ENCODE peak calls at places on chromosomes 2 and 18, in five cellular contexts. One of them, this sample, is unnamed. For H3K4me1, the result is how much of the 10 kb centered on the place peaks cover.

GRCh38 chr2:239149501-239149900 is 251.3 kb downstream of the HDAC4 start:
- DNase-seq in GM23248: no peak
- DNase-seq in left ventricle myocardium inferior: peak
- DNase-seq in OCI-LY7: no peak
- DNase-seq in uterus: peak
- DNase-seq in this sample: no peak

GRCh38 chr2:16395601-16396000 is 270.0 kb downstream of the CYRIA start:
- DNase-seq in GM23248: no peak
- DNase-seq in left ventricle myocardium inferior: no peak
- DNase-seq in OCI-LY7: no peak
- DNase-seq in uterus: no peak
- DNase-seq in this sample: no peak

GRCh38 chr2:41899189-41899588 is 148.6 kb upstream of the PKDCC start:
- DNase-seq in GM23248: peak
- DNase-seq in left ventricle myocardium inferior: no peak
- DNase-seq in OCI-LY7: no peak
- DNase-seq in uterus: no peak
- DNase-seq in this sample: no peak

GRCh38 chr2:134919360-134920210 is 963 bp downstream of the CCNT2 start:
- DNase-seq in GM23248: peak
- DNase-seq in left ventricle myocardium inferior: peak
- DNase-seq in OCI-LY7: peak
- DNase-seq in uterus: no peak
- DNase-seq in this sample: peak

GRCh38 chr2:120441744-120442471 is 96.0 kb downstream of the INHBB start:
- DNase-seq in GM23248: peak
- DNase-seq in left ventricle myocardium inferior: peak
- DNase-seq in OCI-LY7: no peak
- DNase-seq in uterus: no peak
- DNase-seq in this sample: no peak

GRCh38 chr2:217899231-217900009 is 103.4 kb downstream of the TNS1 start:
- DNase-seq in GM23248: peak
- DNase-seq in left ventricle myocardium inferior: peak
- DNase-seq in OCI-LY7: peak
- DNase-seq in uterus: peak
- DNase-seq in this sample: no peak

GRCh38 chr2:105344704-105345345 is 7.5 kb downstream of the C2orf49 start:
- DNase-seq in GM23248: peak
- DNase-seq in left ventricle myocardium inferior: no peak
- DNase-seq in OCI-LY7: peak
- DNase-seq in uterus: no peak
- DNase-seq in this sample: no peak

GRCh38 chr2:38073211-38074005 is 2.5 kb downstream of the CYP1B1 start:
- DNase-seq in GM23248: no peak
- DNase-seq in left ventricle myocardium inferior: no peak
- DNase-seq in OCI-LY7: no peak
- DNase-seq in uterus: peak
- DNase-seq in this sample: no peak

GRCh38 chr2:128287780-128288735 is 30.6 kb downstream of the HS6ST1 start:
- DNase-seq in GM23248: no peak
- DNase-seq in left ventricle myocardium inferior: peak
- DNase-seq in OCI-LY7: no peak
- DNase-seq in uterus: no peak
- DNase-seq in this sample: no peak

GRCh38 chr2:11406492-11407381 is 59.2 kb downstream of the E2F6 start:
- DNase-seq in GM23248: peak
- DNase-seq in left ventricle myocardium inferior: no peak
- DNase-seq in OCI-LY7: no peak
- DNase-seq in uterus: peak
- DNase-seq in this sample: peak

GRCh38 chr2:44349506-44349905 is 11.8 kb downstream of the PREPL start:
- DNase-seq in GM23248: no peak
- DNase-seq in left ventricle myocardium inferior: no peak
- DNase-seq in OCI-LY7: no peak
- DNase-seq in uterus: no peak
- DNase-seq in this sample: no peak

GRCh38 chr2:149205143-149205542 is 125.2 kb upstream of the LYPD6 start:
- DNase-seq in GM23248: no peak
- DNase-seq in left ventricle myocardium inferior: no peak
- DNase-seq in OCI-LY7: no peak
- DNase-seq in uterus: no peak
- DNase-seq in this sample: no peak

GRCh38 chr2:129160879-129161278 is 818.6 kb upstream of the RAB6C start:
- DNase-seq in GM23248: no peak
- DNase-seq in left ventricle myocardium inferior: no peak
- DNase-seq in OCI-LY7: no peak
- DNase-seq in uterus: no peak
- DNase-seq in this sample: no peak

GRCh38 chr18:42068030-42068429 is 113.0 kb downstream of the PIK3C3 start:
- DNase-seq in GM23248: no peak
- DNase-seq in left ventricle myocardium inferior: no peak
- DNase-seq in OCI-LY7: no peak
- DNase-seq in uterus: no peak
- DNase-seq in this sample: no peak

GRCh38 chr2:176582990-176583481 is 313.8 kb downstream of the MTX2 start:
- DNase-seq in GM23248: peak
- DNase-seq in left ventricle myocardium inferior: no peak
- DNase-seq in OCI-LY7: no peak
- DNase-seq in uterus: peak
- DNase-seq in this sample: no peak

GRCh38 chr2:111709321-111709720 is 174.7 kb downstream of the ANAPC1 start:
- DNase-seq in GM23248: no peak
- DNase-seq in left ventricle myocardium inferior: no peak
- DNase-seq in OCI-LY7: no peak
- DNase-seq in uterus: no peak
- DNase-seq in this sample: no peak

GRCh38 chr2:10245661-10246060 is 57.0 kb upstream of the HPCAL1 start:
- DNase-seq in GM23248: no peak
- DNase-seq in left ventricle myocardium inferior: peak
- DNase-seq in OCI-LY7: no peak
- DNase-seq in uterus: no peak
- DNase-seq in this sample: no peak

GRCh38 chr2:235230809-235231601 is 262.8 kb upstream of the AGAP1 start:
- DNase-seq in GM23248: peak
- DNase-seq in left ventricle myocardium inferior: no peak
- DNase-seq in OCI-LY7: no peak
- DNase-seq in uterus: no peak
- DNase-seq in this sample: no peak

GRCh38 chr2:211846714-211847113 is 691.9 kb downstream of the ERBB4 start:
- DNase-seq in GM23248: no peak
- DNase-seq in left ventricle myocardium inferior: no peak
- DNase-seq in OCI-LY7: no peak
- DNase-seq in uterus: no peak
- DNase-seq in this sample: peak

GRCh38 chr18:77071061-77071460 is 61.5 kb downstream of the MBP start:
- DNase-seq in GM23248: no peak
- DNase-seq in left ventricle myocardium inferior: no peak
- DNase-seq in OCI-LY7: no peak
- DNase-seq in uterus: no peak
- DNase-seq in this sample: no peak

GRCh38 chr18:77069482-77069881 is 63.1 kb downstream of the MBP start:
- DNase-seq in GM23248: no peak
- DNase-seq in left ventricle myocardium inferior: no peak
- DNase-seq in OCI-LY7: no peak
- DNase-seq in uterus: no peak
- DNase-seq in this sample: no peak

GRCh38 chr18:77070627-77071026 is 62.0 kb downstream of the MBP start:
- DNase-seq in GM23248: no peak
- DNase-seq in left ventricle myocardium inferior: no peak
- DNase-seq in OCI-LY7: no peak
- DNase-seq in uterus: no peak
- DNase-seq in this sample: no peak

GRCh38 chr18:77068890-77069312 is 63.7 kb downstream of the MBP start:
- DNase-seq in GM23248: no peak
- DNase-seq in left ventricle myocardium inferior: no peak
- DNase-seq in OCI-LY7: no peak
- DNase-seq in uterus: no peak
- DNase-seq in this sample: no peak

GRCh38 chr18:77069931-77070330 is 62.7 kb downstream of the MBP start:
- DNase-seq in GM23248: no peak
- DNase-seq in left ventricle myocardium inferior: no peak
- DNase-seq in OCI-LY7: no peak
- DNase-seq in uterus: no peak
- DNase-seq in this sample: no peak
- H3K4me1 ChIP-seq in GM23248: half or more
- H3K4me1 ChIP-seq in left ventricle myocardium inferior: half or more
- H3K4me1 ChIP-seq in OCI-LY7: under half
- H3K4me1 ChIP-seq in uterus: under half
- H3K4me1 ChIP-seq in this sample: under half

DNA sequence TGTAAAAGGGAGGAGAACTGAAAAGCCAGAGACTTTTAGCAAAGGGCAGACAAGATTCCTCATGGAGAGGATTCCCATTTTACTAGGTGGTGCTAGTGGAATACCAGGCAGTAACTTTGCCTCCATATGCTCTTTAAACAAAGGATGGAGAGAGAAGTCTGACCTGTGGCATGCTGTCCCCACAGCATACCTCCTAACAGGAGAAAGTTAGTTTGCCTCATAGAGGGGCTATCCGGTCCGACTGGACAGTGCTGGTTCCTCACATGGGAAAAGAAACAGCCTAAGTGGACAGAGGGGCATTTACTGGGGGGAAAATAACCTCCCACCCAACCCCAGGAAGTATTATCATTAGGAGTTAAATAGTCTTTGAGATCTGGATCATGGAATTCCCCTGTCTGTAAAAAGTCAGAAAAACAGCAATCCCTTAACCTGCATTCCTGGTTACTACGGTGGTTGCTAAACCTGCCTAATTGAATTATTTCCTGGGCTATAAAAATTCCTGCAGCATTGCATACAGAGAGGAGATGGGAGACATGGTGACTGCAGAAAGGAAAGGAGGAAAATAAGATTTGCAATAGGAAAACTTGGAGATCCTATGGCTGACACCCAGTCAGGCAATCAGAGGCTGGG is 31.5 kb upstream of the GMCL1 start:
- DNase-seq in GM23248: peak
- DNase-seq in left ventricle myocardium inferior: no peak
- DNase-seq in OCI-LY7: no peak
- DNase-seq in uterus: no peak
- DNase-seq in this sample: no peak
- H3K4me1 ChIP-seq in GM23248: under half
- H3K4me1 ChIP-seq in left ventricle myocardium inferior: under half
- H3K4me1 ChIP-seq in OCI-LY7: under half
- H3K4me1 ChIP-seq in uterus: under half
- H3K4me1 ChIP-seq in this sample: under half

DNA sequence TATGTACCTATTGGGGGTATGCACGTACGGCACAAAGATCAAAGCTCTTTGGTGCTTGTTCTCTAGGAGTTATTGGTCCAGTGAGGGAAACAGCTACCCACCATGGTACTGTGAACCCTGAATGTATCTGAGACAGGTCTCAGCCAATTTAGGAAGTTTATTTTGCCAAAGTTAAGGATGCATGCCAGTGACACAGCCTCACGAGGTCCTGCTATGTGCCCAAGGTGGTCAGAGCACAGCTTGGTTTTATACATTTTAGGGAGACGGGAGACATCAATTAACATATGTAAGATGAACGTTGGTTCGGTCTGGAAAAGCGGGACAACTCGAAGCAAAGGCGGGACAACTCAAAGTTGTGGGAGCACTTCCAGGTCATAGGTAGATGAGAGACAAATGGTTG is 75.8 kb downstream of the SOWAHC start:
- DNase-seq in GM23248: no peak
- DNase-seq in left ventricle myocardium inferior: no peak
- DNase-seq in OCI-LY7: no peak
- DNase-seq in uterus: no peak
- DNase-seq in this sample: no peak
- H3K4me1 ChIP-seq in GM23248: under half
- H3K4me1 ChIP-seq in left ventricle myocardium inferior: under half
- H3K4me1 ChIP-seq in OCI-LY7: under half
- H3K4me1 ChIP-seq in uterus: under half
- H3K4me1 ChIP-seq in this sample: under half

GRCh38 chr2:214174563-214174962 is 236.3 kb upstream of the VWC2L start:
- DNase-seq in GM23248: no peak
- DNase-seq in left ventricle myocardium inferior: no peak
- DNase-seq in OCI-LY7: no peak
- DNase-seq in uterus: no peak
- DNase-seq in this sample: no peak
- H3K4me1 ChIP-seq in GM23248: under half
- H3K4me1 ChIP-seq in left ventricle myocardium inferior: under half
- H3K4me1 ChIP-seq in OCI-LY7: under half
- H3K4me1 ChIP-seq in uterus: under half
- H3K4me1 ChIP-seq in this sample: under half

GRCh38 chr2:24342110-24342910 is 18.0 kb downstream of the ITSN2 start:
- DNase-seq in GM23248: no peak
- DNase-seq in left ventricle myocardium inferior: no peak
- DNase-seq in OCI-LY7: peak
- DNase-seq in uterus: no peak
- DNase-seq in this sample: peak
- H3K4me1 ChIP-seq in GM23248: under half
- H3K4me1 ChIP-seq in left ventricle myocardium inferior: half or more
- H3K4me1 ChIP-seq in OCI-LY7: under half
- H3K4me1 ChIP-seq in uterus: under half
- H3K4me1 ChIP-seq in this sample: under half

GRCh38 chr2:98726172-98726725 is 4.7 kb downstream of the MGAT4A start:
- DNase-seq in GM23248: no peak
- DNase-seq in left ventricle myocardium inferior: no peak
- DNase-seq in OCI-LY7: no peak
- DNase-seq in uterus: no peak
- DNase-seq in this sample: no peak
- H3K4me1 ChIP-seq in GM23248: under half
- H3K4me1 ChIP-seq in left ventricle myocardium inferior: half or more
- H3K4me1 ChIP-seq in OCI-LY7: under half
- H3K4me1 ChIP-seq in uterus: under half
- H3K4me1 ChIP-seq in this sample: under half

GRCh38 chr18:70291295-70291574 is 2.4 kb downstream of the SOCS6 start:
- DNase-seq in GM23248: no peak
- DNase-seq in left ventricle myocardium inferior: no peak
- DNase-seq in OCI-LY7: no peak
- DNase-seq in uterus: no peak
- DNase-seq in this sample: peak
- H3K4me1 ChIP-seq in GM23248: under half
- H3K4me1 ChIP-seq in left ventricle myocardium inferior: half or more
- H3K4me1 ChIP-seq in OCI-LY7: under half
- H3K4me1 ChIP-seq in uterus: under half
- H3K4me1 ChIP-seq in this sample: under half